ENCODE peak calls at places on chromosomes 16 and 17, in nine cellular contexts. S is BJ; M is AG04449; T is tibial artery; A is activated CD8-positive, alpha-beta T cell treated with anti-CD3 and anti-CD28 coated beads for 36 hours; W is GM23338; V is HFFc6; H is GM13977; D is testis. L is an unnamed sample.

GRCh38 chr17:39706921-39707337 is 7.1 kb downstream of the ERBB2 start:
- DNase-seq in S (no peak), M (no peak), V (no peak), A (no peak), T (no peak), H (no peak), D (no peak), W (no peak), L (no peak)

GRCh38 chr17:27581016-27581415 is 50.0 kb upstream of the LGALS9 start:
- DNase-seq in V (no peak), H (no peak), A (no peak), M (no peak), W (no peak), S (no peak), T (no peak), D (no peak), L (no peak)

GRCh38 chr16:12017583-12017982 is 41.0 kb downstream of the SNX29 start:
- DNase-seq in V (peak), H (no peak), A (no peak), D (no peak), M (peak), S (peak), W (no peak), T (no peak), L (no peak)

GRCh38 chr16:4572715-4573114 is 16.6 kb downstream of the C16orf96 start:
- DNase-seq in D (no peak), A (no peak), V (no peak), M (no peak), T (no peak), S (no peak), W (no peak), H (no peak), L (no peak)

GRCh38 chr17:29840884-29841283 is 89.1 kb downstream of the SSH2 start:
- DNase-seq in V (peak), A (no peak), T (no peak), H (no peak), D (no peak), S (no peak), W (no peak), M (no peak), L (no peak)

GRCh38 chr17:11807606-11808005 is 189.7 kb downstream of the ZNF18 start:
- DNase-seq in H (no peak), V (no peak), D (no peak), S (no peak), M (no peak), T (no peak), W (no peak), A (no peak), L (no peak)

GRCh38 chr17:601462-602303 is 113.0 kb downstream of the VPS53 start:
- DNase-seq in S (no peak), T (no peak), H (no peak), V (no peak), A (no peak), D (no peak), M (no peak), W (no peak), L (no peak)

GRCh38 chr16:86396318-86396882 is 113.9 kb upstream of the FOXF1 start:
- DNase-seq in H (no peak), M (no peak), S (no peak), T (no peak), V (peak), A (no peak), W (no peak), D (no peak), L (no peak)

GRCh38 chr17:81030726-81031570 is 4.0 kb upstream of the BAIAP2 start:
- DNase-seq in H (no peak), V (no peak), W (no peak), M (no peak), A (no peak), T (no peak), D (no peak), S (no peak), L (no peak)

GRCh38 chr16:53415504-53415903 is 18.8 kb upstream of the RBL2 start:
- DNase-seq in T (no peak), A (no peak), W (peak), H (no peak), M (no peak), S (no peak), D (no peak), V (no peak), L (no peak)

GRCh38 chr17:17321356-17322025 is 18.3 kb downstream of the NT5M start:
- DNase-seq in M (no peak), T (peak), V (no peak), A (no peak), H (peak), W (no peak), S (no peak), D (peak), L (no peak)

GRCh38 chr16:72286936-72287620 is 115.1 kb upstream of the PMFBP1 start:
- DNase-seq in S (no peak), A (no peak), M (no peak), W (no peak), H (no peak), V (no peak), T (no peak), D (no peak), L (no peak)

GRCh38 chr17:38751803-38752118 is 780 bp upstream of the PSMB3 start:
- DNase-seq in H (no peak), S (peak), D (peak), W (peak), T (peak), V (peak), A (peak), M (peak), L (peak)

GRCh38 chr17:30211371-30211770 is 24.1 kb downstream of the SLC6A4 start:
- DNase-seq in A (no peak), W (no peak), T (no peak), S (no peak), M (no peak), V (no peak), D (no peak), H (no peak), L (no peak)

GRCh38 chr16:57653936-57654335 is 14.2 kb upstream of the ADGRG3 start:
- DNase-seq in H (no peak), V (no peak), M (no peak), T (no peak), W (no peak), A (no peak), D (no peak), S (no peak), L (no peak)

GRCh38 chr16:19179890-19180490 is 11.9 kb downstream of the SYT17 start:
- DNase-seq in W (peak), A (peak), V (peak), M (no peak), H (peak), S (no peak), T (peak), D (peak), L (peak)

GRCh38 chr17:45246861-45247428 is 14.9 kb downstream of the SPATA32 start:
- DNase-seq in M (no peak), W (peak), T (no peak), V (no peak), A (peak), D (peak), H (peak), S (no peak), L (no peak)

GRCh38 chr17:42779942-42780815 is at the start of gene WNK4:
- DNase-seq in S (no peak), W (peak), A (no peak), D (no peak), V (peak), M (no peak), T (no peak), H (peak), L (no peak)

GRCh38 chr16:89828199-89828869 is at the start of gene SPIRE2:
- DNase-seq in S (no peak), V (peak), T (peak), D (peak), A (peak), M (no peak), W (peak), H (peak), L (peak)

GRCh38 chr17:7046127-7046724 is 2.3 kb upstream of the SLC16A11 start:
- DNase-seq in A (peak), V (no peak), S (no peak), M (no peak), W (peak), D (no peak), T (no peak), H (no peak), L (no peak)

GRCh38 chr17:13222931-13223330 is 205.1 kb upstream of the ELAC2 start:
- DNase-seq in H (no peak), S (no peak), M (no peak), T (no peak), D (no peak), W (no peak), V (no peak), A (no peak), L (no peak)

GRCh38 chr17:71828182-71828596 is 292.6 kb upstream of the SOX9 start:
- DNase-seq in W (peak), M (no peak), D (no peak), T (no peak), V (no peak), H (no peak), A (no peak), S (peak), L (no peak)

GRCh38 chr17:67531291-67531690 is 154.2 kb downstream of the PITPNC1 start:
- DNase-seq in T (no peak), M (no peak), W (peak), S (no peak), D (peak), V (no peak), A (peak), H (peak), L (no peak)

GRCh38 chr16:88331989-88332920 is 50.5 kb upstream of the ZNF469 start:
- DNase-seq in A (no peak), V (peak), W (no peak), S (peak), M (peak), H (no peak), D (peak), T (peak), L (no peak)

GRCh38 chr17:66720567-66720966 is 114.3 kb upstream of the CACNG5 start:
- DNase-seq in A (no peak), D (no peak), V (no peak), W (no peak), T (no peak), H (no peak), S (no peak), M (no peak), L (no peak)

GRCh38 chr17:39576187-39576586 is 31.5 kb downstream of the NEUROD2 start:
- DNase-seq in A (peak), M (no peak), V (peak), D (no peak), T (no peak), W (peak), H (no peak), S (no peak), L (peak)

GRCh38 chr17:67198131-67198530 is 46.9 kb downstream of the HELZ start:
- DNase-seq in W (no peak), S (no peak), V (no peak), T (no peak), A (no peak), H (no peak), M (no peak), D (no peak), L (no peak)

GRCh38 chr16:48523415-48524204 is 86.4 kb downstream of the N4BP1 start:
- DNase-seq in V (no peak), W (no peak), D (no peak), M (no peak), A (no peak), T (peak), H (no peak), S (no peak), L (no peak)

GRCh38 chr17:1803280-1803679 is 26.4 kb downstream of the SMYD4 start:
- DNase-seq in S (no peak), T (no peak), D (no peak), A (no peak), H (no peak), M (no peak), W (no peak), V (no peak), L (no peak)

GRCh38 chr16:7400117-7400890 is 67.7 kb downstream of the RBFOX1 start:
- DNase-seq in A (no peak), M (no peak), W (no peak), H (no peak), D (no peak), T (no peak), S (no peak), V (no peak), L (no peak)

GRCh38 chr17:50533185-50533584 is 650 bp downstream of the EPN3 start:
- DNase-seq in V (no peak), W (peak), T (no peak), D (no peak), A (no peak), H (no peak), M (no peak), S (no peak), L (no peak)

GRCh38 chr17:35486920-35487727 is 38.6 kb upstream of the SLFN13 start:
- DNase-seq in W (peak), S (no peak), D (no peak), V (peak), T (no peak), M (no peak), H (peak), A (peak), L (no peak)

GRCh38 chr16:8962393-8963009 is 1.2 kb downstream of the USP7 start:
- DNase-seq in M (no peak), H (peak), S (no peak), V (no peak), T (no peak), W (peak), A (peak), D (peak), L (peak)

GRCh38 chr17:6551356-6551755 is 5.0 kb downstream of the PITPNM3 start:
- DNase-seq in M (no peak), S (no peak), D (no peak), V (no peak), W (no peak), H (no peak), T (no peak), A (no peak), L (no peak)

GRCh38 chr17:4854181-4854681 is 21.1 kb downstream of the MINK1 start:
- DNase-seq in W (no peak), T (no peak), S (no peak), H (no peak), V (peak), A (no peak), M (no peak), D (no peak), L (no peak)

GRCh38 chr17:4856937-4857314 is 23.8 kb downstream of the MINK1 start:
- DNase-seq in T (no peak), S (no peak), V (no peak), W (no peak), H (no peak), A (no peak), D (no peak), M (no peak), L (no peak)

GRCh38 chr17:4858068-4858879 is 25.1 kb downstream of the MINK1 start:
- DNase-seq in A (no peak), T (no peak), S (no peak), M (no peak), W (peak), V (no peak), D (peak), H (no peak), L (no peak)

GRCh38 chr17:4858880-4859260 is 25.7 kb downstream of the MINK1 start:
- DNase-seq in V (peak), T (no peak), A (no peak), S (no peak), M (no peak), H (no peak), W (peak), D (no peak), L (no peak)

DNA sequence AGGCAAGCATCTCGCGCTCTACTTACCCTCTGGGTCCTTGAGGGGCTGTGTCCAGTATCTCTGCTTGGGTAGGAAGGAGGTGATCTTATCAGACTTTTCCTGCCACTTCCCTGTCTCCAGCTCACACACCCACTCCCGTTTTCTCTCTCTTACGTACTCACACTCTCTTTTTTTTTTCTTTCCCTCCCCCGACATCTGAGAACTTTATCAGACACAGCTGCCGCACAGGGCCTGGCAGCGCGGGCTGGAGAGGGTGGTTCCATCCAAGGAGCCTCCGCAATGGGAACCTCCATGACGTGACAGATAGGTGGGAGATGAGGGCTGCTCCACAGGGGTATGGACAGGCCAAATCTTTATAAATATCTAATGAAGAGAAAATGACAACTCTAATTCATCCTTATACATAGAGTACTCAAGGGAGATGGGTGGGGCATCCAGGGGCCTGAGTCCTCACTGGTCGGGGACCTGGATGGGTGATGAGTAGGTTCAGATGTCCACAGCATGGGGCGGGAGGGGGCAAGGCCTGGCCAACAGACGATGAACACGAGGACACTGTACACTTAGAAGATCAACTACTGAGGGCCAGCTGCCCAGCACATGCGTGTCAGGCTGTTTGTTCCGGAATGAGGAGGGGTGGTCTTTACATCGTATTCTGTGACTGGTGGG is 23.3 kb downstream of the MINK1 start:
- DNase-seq in T (no peak), H (no peak), D (peak), S (no peak), W (no peak), A (no peak), V (no peak), M (no peak), L (no peak)
- TF ChIP-seq CTCF in T (no peak), H (no peak), D (no peak), S (no peak), W (no peak), A (no peak), V (no peak), M (no peak), L (no peak)

GRCh38 chr16:81035975-81036750 is 521 bp downstream of the ATMIN start:
- DNase-seq in T (peak), D (peak), W (peak), A (peak), S (no peak), V (peak), H (peak), M (no peak), L (peak)
- TF ChIP-seq CTCF in T (no peak), D (no peak), W (no peak), A (no peak), S (no peak), V (no peak), H (peak), M (no peak), L (no peak)

GRCh38 chr16:2044541-2044940 is 3.1 kb downstream of the NTHL1 start:
- DNase-seq in S (no peak), H (no peak), V (no peak), M (no peak), A (no peak), D (no peak), T (no peak), W (no peak), L (no peak)

GRCh38 chr16:2046889-2047329 is 725 bp downstream of the NTHL1 start:
- DNase-seq in D (no peak), H (no peak), A (no peak), S (no peak), W (no peak), M (no peak), V (no peak), T (no peak), L (no peak)

GRCh38 chr16:2048116-2048543 is 345 bp downstream of the TSC2 start:
- DNase-seq in T (no peak), M (no peak), A (peak), H (no peak), D (peak), W (no peak), V (no peak), S (no peak), L (no peak)

GRCh38 chr16:2046125-2046888 is 1.3 kb downstream of the NTHL1 start:
- DNase-seq in D (no peak), A (no peak), T (no peak), M (no peak), V (no peak), H (no peak), W (no peak), S (no peak), L (no peak)

GRCh38 chr16:2047330-2048115 is at the start of the genes NTHL1 and TSC2:
- DNase-seq in V (peak), S (peak), H (peak), M (peak), W (peak), T (peak), A (peak), D (peak), L (peak)
- TF ChIP-seq CTCF in V (peak), S (peak), H (peak), M (peak), W (no peak), T (peak), A (peak), D (peak), L (peak)

GRCh38 chr17:63881935-63882601 is at the start of gene GH2:
- DNase-seq in W (peak), V (peak), D (peak), M (no peak), A (peak), H (peak), T (no peak), S (no peak), L (peak)
- TF ChIP-seq CTCF in W (peak), V (peak), D (peak), M (peak), A (peak), H (peak), T (peak), S (peak), L (peak)

DNA sequence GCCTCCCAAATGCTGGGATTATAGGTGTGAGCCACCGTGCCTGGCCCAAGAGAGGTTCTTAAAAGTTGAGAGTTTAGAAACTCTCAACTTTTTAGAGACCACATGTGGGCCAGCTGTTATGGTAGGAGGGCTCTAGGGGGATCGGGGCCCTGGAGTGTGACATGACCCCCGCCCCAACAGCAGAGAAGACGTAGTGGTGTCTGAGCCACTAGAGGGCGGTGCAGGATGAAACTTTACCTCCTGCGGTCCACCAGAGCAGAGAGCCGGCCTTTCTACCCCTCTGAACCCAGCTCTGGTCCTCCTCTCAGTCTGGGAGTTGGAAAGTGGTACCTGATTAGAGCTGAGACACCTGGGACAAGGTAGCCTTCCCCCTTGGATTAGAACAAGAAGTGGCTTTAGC is 7.4 kb downstream of the CDK5RAP3 start:
- DNase-seq in T (no peak), W (peak), S (no peak), H (peak), V (peak), M (no peak), A (peak), D (peak), L (peak)
- TF ChIP-seq CTCF in T (peak), W (peak), S (peak), H (peak), V (peak), M (peak), A (peak), D (peak), L (peak)

GRCh38 chr17:69236946-69237345 is 8.3 kb upstream of the ABCA10 start:
- DNase-seq in W (no peak), H (no peak), M (no peak), V (no peak), A (no peak), T (no peak), S (no peak), D (no peak), L (no peak)
- TF ChIP-seq CTCF in W (no peak), H (no peak), M (no peak), V (no peak), A (no peak), T (no peak), S (no peak), D (no peak), L (no peak)

GRCh38 chr16:28167221-28167620 is 44.5 kb downstream of the XPO6 start:
- DNase-seq in M (no peak), W (no peak), V (no peak), S (no peak), H (no peak), A (no peak), D (no peak), T (no peak), L (no peak)

GRCh38 chr16:28163699-28164584 is 47.8 kb downstream of the XPO6 start:
- DNase-seq in H (no peak), V (no peak), A (no peak), S (peak), D (no peak), M (peak), W (no peak), T (no peak), L (no peak)

GRCh38 chr16:28167730-28168129 is 44.0 kb downstream of the XPO6 start:
- DNase-seq in S (no peak), V (no peak), M (no peak), W (no peak), H (no peak), T (no peak), A (no peak), D (no peak), L (no peak)

GRCh38 chr16:28166394-28167208 is 45.2 kb downstream of the XPO6 start:
- DNase-seq in D (no peak), V (peak), H (no peak), W (no peak), T (no peak), A (peak), S (no peak), M (no peak), L (no peak)

DNA sequence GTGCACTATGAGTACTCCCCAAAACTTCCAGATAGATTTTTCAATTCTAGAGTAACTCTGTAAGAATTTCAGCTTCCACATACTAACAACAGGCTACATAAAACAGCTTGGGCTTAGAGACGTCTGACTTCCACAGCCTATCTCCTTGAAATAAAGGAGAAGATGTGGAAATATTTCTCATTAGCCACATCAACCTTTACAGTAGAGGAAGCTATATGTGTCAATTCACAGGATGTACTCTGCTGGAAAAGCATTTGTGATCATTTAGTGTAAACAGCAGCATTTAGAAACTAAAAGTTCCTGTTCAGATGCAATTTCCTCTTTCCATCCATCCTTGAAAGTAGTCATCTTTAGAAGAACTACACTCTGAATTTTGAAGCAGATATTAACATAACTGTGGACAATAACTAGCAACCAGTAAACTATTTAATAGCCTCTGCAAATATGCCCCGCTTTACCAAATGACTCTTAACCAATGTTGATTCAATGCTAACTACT is 46.2 kb downstream of the XPO6 start:
- DNase-seq in D (no peak), S (no peak), H (no peak), W (no peak), M (no peak), V (no peak), A (no peak), T (no peak), L (no peak)
- TF ChIP-seq CTCF in D (no peak), S (no peak), H (no peak), W (no peak), M (no peak), V (no peak), A (no peak), T (no peak), L (no peak)